ENCODE peak calls at places on chromosomes 6 and 20, in four cellular contexts. U, H, S and P are unnamed samples.

GRCh38 chr6:88360203-88360797 is 194.2 kb upstream of the CNR1 start:
- DNase-seq in S (no peak), U (no peak), H (no peak), P (no peak)

GRCh38 chr20:56429496-56429895 is 17.4 kb downstream of the CASS4 start:
- DNase-seq in H (peak; percentile 94), S (peak; percentile 9), U (peak; percentile 31), P (no peak)

GRCh38 chr6:128323011-128323410 is 197.4 kb downstream of the PTPRK start:
- DNase-seq in S (no peak), H (no peak), U (no peak), P (no peak)

GRCh38 chr20:34407962-34408474 is 44.9 kb downstream of the ITCH start:
- DNase-seq in U (no peak), H (no peak), S (no peak), P (no peak)

GRCh38 chr6:31752739-31753319 is 9.6 kb upstream of the SAPCD1 start:
- DNase-seq in U (no peak), H (peak; percentile 90), S (no peak), P (no peak)

GRCh38 chr6:135113855-135114254 is 59.2 kb upstream of the HBS1L start:
- DNase-seq in H (no peak), S (no peak), U (no peak), P (no peak)

GRCh38 chr6:74574794-74575193 is 631.1 kb downstream of the COL12A1 start:
- DNase-seq in U (no peak), S (no peak), H (peak; percentile 58), P (no peak)

GRCh38 chr20:325043-325888 is at the start of gene SOX12:
- DNase-seq in H (peak; percentile 87), S (peak; percentile 100), U (peak; percentile 98), P (peak; percentile 98)

GRCh38 chr20:23362392-23363256 is 642 bp downstream of the GZF1 start:
- DNase-seq in H (peak; percentile 28), U (peak; percentile 66), S (peak; percentile 89), P (peak; percentile 80)

GRCh38 chr20:14288341-14289330 is 48.8 kb downstream of the FLRT3 start:
- DNase-seq in U (no peak), H (peak; percentile 72), S (no peak), P (no peak)

GRCh38 chr20:8073024-8073832 is 53.7 kb upstream of the TMX4 start:
- DNase-seq in H (peak; percentile 90), S (no peak), U (no peak), P (no peak)

GRCh38 chr6:10968776-10969175 is 75.3 kb downstream of the ELOVL2 start:
- DNase-seq in U (no peak), H (peak; percentile 95), S (no peak), P (no peak)

GRCh38 chr6:27662770-27663169 is 189.9 kb upstream of the ZNF184 start:
- DNase-seq in H (no peak), S (no peak), U (no peak), P (no peak)

GRCh38 chr20:16662462-16662861 is 67.4 kb upstream of the SNRPB2 start:
- DNase-seq in S (no peak), U (no peak), H (no peak), P (no peak)

GRCh38 chr6:15336905-15337583 is 91.2 kb downstream of the JARID2 start:
- DNase-seq in U (no peak), S (no peak), H (no peak), P (no peak)

GRCh38 chr6:157013649-157014365 is 236.6 kb downstream of the ARID1B start:
- DNase-seq in U (no peak), H (no peak), S (no peak), P (no peak)

GRCh38 chr6:48835421-48835958 is 627.6 kb downstream of the MMUT start:
- DNase-seq in H (no peak), U (no peak), S (no peak), P (no peak)

GRCh38 chr20:51034461-51034860 is 11.6 kb upstream of the KCNG1 start:
- DNase-seq in U (no peak), H (no peak), S (no peak), P (no peak)

GRCh38 chr20:5000263-5001173 is 792 bp downstream of the SLC23A2 start:
- DNase-seq in U (peak; percentile 68), S (peak; percentile 79), H (peak; percentile 18), P (peak; percentile 65)

GRCh38 chr20:52224920-52225319 is 33.3 kb upstream of the ZFP64 start:
- DNase-seq in U (no peak), S (no peak), H (no peak), P (no peak)

GRCh38 chr6:56521454-56521853 is 121.2 kb downstream of the DST start:
- DNase-seq in H (peak; percentile 73), S (no peak), U (no peak), P (no peak)

GRCh38 chr6:123803862-123804681 is at the start of gene NKAIN2:
- DNase-seq in H (no peak), S (peak; percentile 76), U (peak; percentile 30), P (peak; percentile 37)

GRCh38 chr6:111483736-111484654 is 977 bp upstream of the REV3L start:
- DNase-seq in H (peak; percentile 97), U (peak; percentile 95), S (peak; percentile 98), P (peak; percentile 96)

GRCh38 chr20:61536671-61537070 is 284.6 kb downstream of the CDH4 start:
- DNase-seq in H (no peak), U (no peak), S (peak; percentile 32), P (no peak)

GRCh38 chr20:21505810-21506530 is 7.9 kb downstream of the NKX2-2 start:
- DNase-seq in U (no peak), S (peak; percentile 86), H (peak; percentile 20), P (peak; percentile 66)

GRCh38 chr20:63641146-63641791 is 12.0 kb downstream of the STMN3 start:
- DNase-seq in S (no peak), H (no peak), U (no peak), P (peak; percentile 77)

DNA sequence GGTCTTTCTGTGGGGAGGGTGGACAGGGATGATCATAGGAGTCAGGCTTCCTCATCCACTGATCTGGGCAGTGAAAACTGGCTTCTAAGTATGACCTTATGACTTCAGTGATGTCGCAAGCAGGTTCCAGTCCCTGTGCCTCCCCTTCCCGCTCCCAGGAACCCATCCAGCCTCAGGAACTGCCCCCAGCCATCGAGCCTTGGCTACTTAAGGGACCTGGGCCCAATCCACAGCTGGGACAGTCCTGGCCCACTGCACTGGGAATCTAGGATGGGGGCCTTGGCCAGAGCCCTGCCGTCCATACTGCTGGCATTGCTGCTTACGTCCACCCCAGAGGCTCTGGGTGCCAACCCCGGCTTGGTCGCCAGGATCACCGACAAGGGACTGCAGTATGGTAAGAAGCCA is at the start of gene LBP:
- DNase-seq in H (no peak), S (no peak), U (no peak), P (no peak)
- H3K4me3 ChIP-seq in H (no peak within 1 kb of the TSS), S (no peak within 1 kb of the TSS), U (no peak within 1 kb of the TSS), P (no peak within 1 kb of the TSS)

GRCh38 chr6:71414486-71414885 is 125.9 kb downstream of the OGFRL1 start:
- DNase-seq in S (no peak), H (no peak), U (no peak), P (no peak)
- H3K4me1 ChIP-seq in S (peaks cover 18% of the 10 kb centered on the region), H (peaks cover 16% of the 10 kb centered on the region), U (peaks cover 26% of the 10 kb centered on the region), P (peaks cover 66% of the 10 kb centered on the region)

DNA sequence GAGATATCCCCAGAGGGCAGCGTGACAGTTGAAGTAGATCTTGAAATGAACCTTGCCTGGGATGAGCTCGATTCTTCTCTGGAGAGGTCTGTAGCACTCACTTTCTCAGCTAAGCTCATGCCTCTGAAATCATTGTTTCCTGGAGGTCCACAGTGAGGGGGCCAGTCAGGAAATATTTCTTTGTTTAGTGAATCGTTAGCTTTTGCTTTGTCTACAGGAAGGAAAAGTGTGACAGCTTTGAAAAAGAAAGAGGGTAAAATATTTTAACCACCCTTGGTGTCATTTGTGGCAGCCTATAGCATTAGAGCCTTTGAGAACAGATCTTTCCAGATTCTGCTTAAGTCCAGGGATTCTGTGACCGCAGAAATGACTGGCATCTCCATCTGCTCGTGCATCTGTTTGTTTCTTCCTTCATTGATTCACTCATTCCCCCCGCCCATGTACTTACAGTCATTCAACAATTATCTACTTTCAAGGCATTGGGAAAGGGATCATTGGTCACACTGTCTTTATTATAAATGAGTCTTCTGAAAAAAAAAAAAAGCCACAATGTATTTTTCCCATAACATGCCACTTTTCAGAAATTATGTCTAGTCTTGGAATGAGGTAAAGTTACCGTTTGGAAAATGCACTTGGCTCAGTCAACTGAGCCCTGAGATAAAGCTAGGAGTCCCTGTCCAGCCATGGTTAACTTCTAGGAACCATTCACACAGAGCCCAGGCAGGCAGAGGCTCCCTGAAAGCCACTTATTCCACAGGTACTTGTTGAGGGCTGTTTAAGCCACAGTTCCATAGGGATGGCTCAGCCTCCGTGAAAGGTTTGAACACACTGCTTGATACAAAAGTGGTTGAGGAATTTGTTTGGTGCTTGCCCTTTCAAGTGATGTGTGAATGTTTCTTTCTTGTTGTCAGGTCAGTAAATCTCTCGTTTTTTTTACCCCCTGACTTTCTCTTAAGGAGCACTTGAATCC is 86.0 kb downstream of the TIAM2 start:
- DNase-seq in S (no peak), U (no peak), H (peak; percentile 46), P (no peak)
- H3K4me3 ChIP-seq in S (no peak overlapping the region), U (no peak overlapping the region), H (no peak overlapping the region), P (no peak overlapping the region)

GRCh38 chr6:139172567-139172966 is 37.7 kb downstream of the HECA start:
- DNase-seq in S (no peak), H (no peak), U (no peak), P (no peak)
- H3K4me1 ChIP-seq in S (no peaks in the 10 kb centered on the region), H (no peaks in the 10 kb centered on the region), U (no peaks in the 10 kb centered on the region), P (peaks cover 12% of the 10 kb centered on the region)